ENCODE peak calls at places on chromosomes 7 and 10, in five cellular contexts. B is thoracic aorta, L is mesendoderm, R is suprapubic skin, O is fibroblast of lung. P is an unnamed sample.

GRCh38 chr7:47354831-47355541 is 226.9 kb downstream of the TNS3 start:
- DNase-seq in B (no peak), L (no peak), R (no peak), O (no peak), P (no peak)

GRCh38 chr7:19969859-19970493 is 196.6 kb upstream of the TMEM196 start:
- DNase-seq in B (no peak), L (no peak), R (no peak), O (peak; percentile 70), P (no peak)

GRCh38 chr10:102612964-102613275 is 31.4 kb upstream of the TRIM8 start:
- DNase-seq in B (no peak), L (no peak), R (no peak), O (no peak), P (no peak)

GRCh38 chr10:97757471-97757870 is 14.3 kb downstream of the SFRP5 start:
- DNase-seq in B (no peak), L (no peak), R (no peak), O (no peak), P (no peak)

GRCh38 chr7:96284240-96284639 is 37.7 kb downstream of the SLC25A13 start:
- DNase-seq in B (no peak), L (no peak), R (no peak), O (no peak), P (no peak)

GRCh38 chr10:97686962-97687784 is at the start of gene AVPI1:
- DNase-seq in B (peak; percentile 86), L (peak; percentile 99), R (peak; percentile 99), O (peak; percentile 96), P (peak; percentile 96)

GRCh38 chr7:104482362-104483042 is 154.1 kb downstream of the LHFPL3 start:
- DNase-seq in B (no peak), L (no peak), R (no peak), O (no peak), P (no peak)

GRCh38 chr7:17239683-17240521 is 58.5 kb upstream of the AHR start:
- DNase-seq in B (no peak), L (peak; percentile 7), R (no peak), O (peak; percentile 85), P (peak; percentile 75)

GRCh38 chr10:29925771-29926345 is 133.5 kb downstream of the JCAD start:
- DNase-seq in B (no peak), L (no peak), R (no peak), O (no peak), P (no peak)

GRCh38 chr10:124200011-124200410 is 106.6 kb upstream of the CHST15 start:
- DNase-seq in B (no peak), L (no peak), R (no peak), O (peak; percentile 28), P (no peak)

GRCh38 chr7:22287412-22287811 is 69.5 kb downstream of the RAPGEF5 start:
- DNase-seq in B (no peak), L (no peak), R (no peak), O (no peak), P (no peak)

GRCh38 chr7:36207451-36208291 is 54.6 kb downstream of the EEPD1 start:
- DNase-seq in B (no peak), L (no peak), R (no peak), O (peak; percentile 94), P (peak; percentile 96)

GRCh38 chr7:46015107-46015868 is 94.2 kb upstream of the IGFBP3 start:
- DNase-seq in B (no peak), L (peak; percentile 97), R (no peak), O (peak; percentile 50), P (peak; percentile 26)

GRCh38 chr10:75746356-75746755 is 314.9 kb downstream of the LRMDA start:
- DNase-seq in B (no peak), L (no peak), R (no peak), O (no peak), P (no peak)

GRCh38 chr10:61159253-61159652 is 215.3 kb upstream of the RHOBTB1 start:
- DNase-seq in B (no peak), L (no peak), R (no peak), O (peak; percentile 42), P (peak; percentile 43)

GRCh38 chr7:16644157-16644556 is 1.4 kb downstream of the ANKMY2 start:
- DNase-seq in B (no peak), L (no peak), R (no peak), O (no peak), P (no peak)

GRCh38 chr10:77774940-77775391 is 137.4 kb upstream of the KCNMA1 start:
- DNase-seq in B (no peak), L (peak; percentile 41), R (no peak), O (peak; percentile 65), P (peak; percentile 63)

GRCh38 chr10:91381562-91381923 is 28.6 kb upstream of the HECTD2 start:
- DNase-seq in B (no peak), L (no peak), R (no peak), O (peak; percentile 50), P (no peak)

GRCh38 chr10:28201666-28202400 is 101.0 kb downstream of the MPP7 start:
- DNase-seq in B (no peak), L (no peak), R (no peak), O (peak; percentile 27), P (peak; percentile 65)

GRCh38 chr10:77333610-77334340 is 303.8 kb downstream of the KCNMA1 start:
- DNase-seq in B (no peak), L (no peak), R (no peak), O (peak; percentile 27), P (peak; percentile 73)

GRCh38 chr7:3781607-3782006 is 480.6 kb downstream of the SDK1 start:
- DNase-seq in B (no peak), L (no peak), R (no peak), O (no peak), P (no peak)

GRCh38 chr7:80263321-80263720 is 128.7 kb downstream of the GNAI1 start:
- DNase-seq in B (no peak), L (no peak), R (no peak), O (no peak), P (no peak)

GRCh38 chr10:99461230-99461629 is 30.8 kb upstream of the GOT1 start:
- DNase-seq in B (no peak), L (peak; percentile 21), R (no peak), O (peak; percentile 58), P (peak; percentile 79)

GRCh38 chr7:143452495-143452894 is 9.2 kb downstream of the TAS2R60 start:
- DNase-seq in B (no peak), L (no peak), R (no peak), O (peak; percentile 6), P (peak; percentile 51)

GRCh38 chr7:11474902-11475585 is 357.0 kb downstream of the THSD7A start:
- DNase-seq in B (no peak), L (no peak), R (no peak), O (no peak), P (no peak)

GRCh38 chr7:87445897-87446296 is 29.6 kb downstream of the ABCB4 start:
- DNase-seq in B (no peak), L (no peak), R (no peak), O (no peak), P (no peak)

GRCh38 chr7:19249281-19249680 is 104.1 kb upstream of the FERD3L start:
- DNase-seq in B (no peak), L (peak; percentile 49), R (no peak), O (peak; percentile 36), P (no peak)

GRCh38 chr7:42614636-42615035 is 297.2 kb downstream of the C7orf25 start:
- DNase-seq in B (no peak), L (no peak), R (no peak), O (no peak), P (no peak)

GRCh38 chr10:120514035-120514620 is 57.1 kb downstream of the PLPP4 start:
- DNase-seq in B (no peak), L (peak; percentile 84), R (no peak), O (peak; percentile 57), P (peak; percentile 7)

GRCh38 chr7:24401628-24402593 is 117.9 kb downstream of the NPY start:
- DNase-seq in B (no peak), L (peak; percentile 36), R (no peak), O (peak; percentile 20), P (peak; percentile 40)

GRCh38 chr10:124470544-124471449 is 9.2 kb downstream of the LHPP start:
- DNase-seq in B (no peak), L (no peak), R (no peak), O (no peak), P (no peak)

GRCh38 chr7:158282461-158283001 is 305.1 kb downstream of the PTPRN2 start:
- DNase-seq in B (no peak), L (no peak), R (peak; percentile 28), O (no peak), P (no peak)

GRCh38 chr10:100508691-100509150 is 10.9 kb downstream of the SEC31B start:
- DNase-seq in B (no peak), L (peak; percentile 80), R (no peak), O (peak; percentile 52), P (peak; percentile 66)

DNA sequence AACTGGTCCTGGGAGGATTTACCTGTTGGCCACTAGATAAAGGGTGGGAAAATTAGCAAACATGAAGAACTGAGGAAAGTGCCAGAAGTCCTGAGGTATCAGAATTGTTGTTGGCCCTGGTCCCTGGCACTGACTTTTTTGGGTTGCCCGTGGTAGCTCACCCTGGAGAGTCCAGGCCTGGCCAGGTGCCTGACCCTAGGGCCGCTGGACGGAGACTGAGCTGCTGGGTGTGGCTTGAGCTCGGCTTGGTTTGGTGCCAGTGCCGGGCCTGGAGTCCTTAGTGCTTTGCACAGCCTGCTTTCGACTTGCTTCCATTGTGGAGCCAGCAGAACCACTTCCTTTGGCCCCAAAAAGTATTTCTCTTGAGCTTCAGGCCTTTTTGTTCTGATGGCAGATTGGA is 12.9 kb downstream of the MDH2 start:
- DNase-seq in B (no peak), L (no peak), R (no peak), O (no peak), P (no peak)
- H3K36me3 ChIP-seq in B (peaks cover 71% of the 10 kb centered on the region), L (peaks cover 25% of the 10 kb centered on the region), R (peaks cover 86% of the 10 kb centered on the region), O (peaks cover 42% of the 10 kb centered on the region), P (peaks cover 84% of the 10 kb centered on the region)

GRCh38 chr7:2220506-2220905 is 12.2 kb downstream of the MAD1L1 start:
- DNase-seq in B (no peak), L (no peak), R (no peak), O (no peak), P (no peak)
- H3K36me3 ChIP-seq in B (peaks cover 45% of the 10 kb centered on the region), L (peaks cover 19% of the 10 kb centered on the region), R (peaks cover 76% of the 10 kb centered on the region), O (peaks cover 6% of the 10 kb centered on the region), P (peaks cover 61% of the 10 kb centered on the region)

GRCh38 chr7:1975179-1975578 is 257.6 kb downstream of the MAD1L1 start:
- DNase-seq in B (no peak), L (no peak), R (peak; percentile 44), O (no peak), P (no peak)

GRCh38 chr7:1973321-1974251 is 259.2 kb downstream of the MAD1L1 start:
- DNase-seq in B (no peak), L (no peak), R (peak; percentile 56), O (no peak), P (no peak)

GRCh38 chr7:1974714-1975113 is 258.0 kb downstream of the MAD1L1 start:
- DNase-seq in B (no peak), L (no peak), R (peak; percentile 51), O (no peak), P (no peak)

GRCh38 chr7:1975581-1975980 is 257.2 kb downstream of the MAD1L1 start:
- DNase-seq in B (no peak), L (no peak), R (peak; percentile 46), O (no peak), P (no peak)

GRCh38 chr7:1974290-1974689 is 258.5 kb downstream of the MAD1L1 start:
- DNase-seq in B (no peak), L (no peak), R (no peak), O (no peak), P (no peak)
- H3K36me3 ChIP-seq in B (no peaks in the 10 kb centered on the region), L (no peaks in the 10 kb centered on the region), R (peaks cover 22% of the 10 kb centered on the region), O (no peaks in the 10 kb centered on the region), P (peaks cover 13% of the 10 kb centered on the region)

DNA sequence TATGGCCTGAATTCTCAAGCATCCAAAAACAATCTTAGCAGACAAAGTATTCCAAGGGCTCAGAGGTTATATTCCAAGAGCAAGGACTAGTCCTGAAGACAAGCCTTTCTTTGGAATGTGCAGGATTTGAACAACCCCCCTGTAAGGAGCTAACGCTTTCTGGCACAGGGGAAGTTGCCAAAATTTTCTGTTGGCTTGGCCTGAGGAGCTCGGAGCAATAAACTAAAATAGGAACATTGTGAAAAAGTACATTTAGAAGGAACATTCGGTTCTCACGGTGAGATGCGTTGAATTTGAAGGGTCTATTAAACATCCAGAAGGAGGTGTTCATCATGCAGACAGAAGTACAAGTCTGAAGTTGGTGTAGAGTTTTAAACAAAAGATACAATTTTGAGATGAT is 1030.5 kb upstream of the CELF2 start:
- DNase-seq in B (no peak), L (no peak), R (no peak), O (no peak), P (no peak)
- H3K36me3 ChIP-seq in B (no peaks in the 10 kb centered on the region), L (no peaks in the 10 kb centered on the region), R (no peaks in the 10 kb centered on the region), O (no peaks in the 10 kb centered on the region), P (no peaks in the 10 kb centered on the region)